ENCODE peak calls at places on chromosomes 12 and 14, in six cellular contexts. One of them, this sample, is unnamed.

GRCh38 chr12:75623631-75624118 is 112.3 kb upstream of the KRR1 start:
- DNase-seq in mesothelial cell of epicardium: no peak
- DNase-seq in breast epithelium: no peak
- DNase-seq in left lobe of liver: no peak
- DNase-seq in progenitor cell of endocrine pancreas: no peak
- DNase-seq in mucosa of gallbladder: no peak
- DNase-seq in this sample: no peak

GRCh38 chr14:95265106-95266094 is 54.3 kb downstream of the CLMN start:
- DNase-seq in mesothelial cell of epicardium: no peak
- DNase-seq in breast epithelium: no peak
- DNase-seq in left lobe of liver: no peak
- DNase-seq in progenitor cell of endocrine pancreas: no peak
- DNase-seq in mucosa of gallbladder: peak; percentile 73
- DNase-seq in this sample: peak; percentile 16

GRCh38 chr12:3607039-3607719 is 116.2 kb downstream of the PRMT8 start:
- DNase-seq in mesothelial cell of epicardium: no peak
- DNase-seq in breast epithelium: no peak
- DNase-seq in left lobe of liver: no peak
- DNase-seq in progenitor cell of endocrine pancreas: no peak
- DNase-seq in mucosa of gallbladder: no peak
- DNase-seq in this sample: no peak

GRCh38 chr14:52052991-52053390 is 15.9 kb downstream of the NID2 start:
- DNase-seq in mesothelial cell of epicardium: no peak
- DNase-seq in breast epithelium: no peak
- DNase-seq in left lobe of liver: no peak
- DNase-seq in progenitor cell of endocrine pancreas: no peak
- DNase-seq in mucosa of gallbladder: no peak
- DNase-seq in this sample: no peak

GRCh38 chr12:92561543-92561899 is 141.3 kb upstream of the PLEKHG7 start:
- DNase-seq in mesothelial cell of epicardium: no peak
- DNase-seq in breast epithelium: no peak
- DNase-seq in left lobe of liver: peak; percentile 80
- DNase-seq in progenitor cell of endocrine pancreas: no peak
- DNase-seq in mucosa of gallbladder: peak; percentile 84
- DNase-seq in this sample: peak; percentile 16

GRCh38 chr12:49126852-49127763 is 4.1 kb downstream of the TUBA1B start:
- DNase-seq in mesothelial cell of epicardium: no peak
- DNase-seq in breast epithelium: no peak
- DNase-seq in left lobe of liver: no peak
- DNase-seq in progenitor cell of endocrine pancreas: no peak
- DNase-seq in mucosa of gallbladder: no peak
- DNase-seq in this sample: no peak

GRCh38 chr12:109625131-109625559 is 51.6 kb downstream of the MVK start:
- DNase-seq in mesothelial cell of epicardium: no peak
- DNase-seq in breast epithelium: no peak
- DNase-seq in left lobe of liver: no peak
- DNase-seq in progenitor cell of endocrine pancreas: no peak
- DNase-seq in mucosa of gallbladder: no peak
- DNase-seq in this sample: no peak

GRCh38 chr12:49058366-49059062 is 2.1 kb downstream of the KMT2D start:
- DNase-seq in mesothelial cell of epicardium: no peak
- DNase-seq in breast epithelium: no peak
- DNase-seq in left lobe of liver: no peak
- DNase-seq in progenitor cell of endocrine pancreas: no peak
- DNase-seq in mucosa of gallbladder: no peak
- DNase-seq in this sample: no peak

GRCh38 chr12:20268121-20268732 is 100.1 kb upstream of the PDE3A start:
- DNase-seq in mesothelial cell of epicardium: no peak
- DNase-seq in breast epithelium: no peak
- DNase-seq in left lobe of liver: no peak
- DNase-seq in progenitor cell of endocrine pancreas: no peak
- DNase-seq in mucosa of gallbladder: no peak
- DNase-seq in this sample: no peak

GRCh38 chr12:92384571-92384970 is 238.9 kb upstream of the BTG1 start:
- DNase-seq in mesothelial cell of epicardium: no peak
- DNase-seq in breast epithelium: no peak
- DNase-seq in left lobe of liver: no peak
- DNase-seq in progenitor cell of endocrine pancreas: no peak
- DNase-seq in mucosa of gallbladder: no peak
- DNase-seq in this sample: no peak

GRCh38 chr12:50220357-50221061 is 53.3 kb upstream of the CERS5 start:
- DNase-seq in mesothelial cell of epicardium: no peak
- DNase-seq in breast epithelium: no peak
- DNase-seq in left lobe of liver: no peak
- DNase-seq in progenitor cell of endocrine pancreas: no peak
- DNase-seq in mucosa of gallbladder: no peak
- DNase-seq in this sample: peak; percentile 4

GRCh38 chr14:86462193-86462592 is 932.2 kb downstream of the FLRT2 start:
- DNase-seq in mesothelial cell of epicardium: no peak
- DNase-seq in breast epithelium: no peak
- DNase-seq in left lobe of liver: no peak
- DNase-seq in progenitor cell of endocrine pancreas: no peak
- DNase-seq in mucosa of gallbladder: no peak
- DNase-seq in this sample: no peak

GRCh38 chr14:55807059-55807499 is 227.1 kb downstream of the KTN1 start:
- DNase-seq in mesothelial cell of epicardium: peak; percentile 63
- DNase-seq in breast epithelium: peak; percentile 68
- DNase-seq in left lobe of liver: peak; percentile 79
- DNase-seq in progenitor cell of endocrine pancreas: no peak
- DNase-seq in mucosa of gallbladder: peak; percentile 96
- DNase-seq in this sample: peak; percentile 31

GRCh38 chr12:76014007-76014406 is 17.6 kb downstream of the PHLDA1 start:
- DNase-seq in mesothelial cell of epicardium: no peak
- DNase-seq in breast epithelium: no peak
- DNase-seq in left lobe of liver: no peak
- DNase-seq in progenitor cell of endocrine pancreas: no peak
- DNase-seq in mucosa of gallbladder: no peak
- DNase-seq in this sample: no peak

GRCh38 chr12:693937-694533 is 30.8 kb upstream of the NINJ2 start:
- DNase-seq in mesothelial cell of epicardium: no peak
- DNase-seq in breast epithelium: no peak
- DNase-seq in left lobe of liver: no peak
- DNase-seq in progenitor cell of endocrine pancreas: no peak
- DNase-seq in mucosa of gallbladder: no peak
- DNase-seq in this sample: no peak

GRCh38 chr12:122023339-122024131 is 1.9 kb downstream of the BCL7A start:
- DNase-seq in mesothelial cell of epicardium: peak; percentile 57
- DNase-seq in breast epithelium: peak; percentile 66
- DNase-seq in left lobe of liver: peak; percentile 94
- DNase-seq in progenitor cell of endocrine pancreas: peak; percentile 26
- DNase-seq in mucosa of gallbladder: peak; percentile 80
- DNase-seq in this sample: peak; percentile 21

GRCh38 chr14:74982661-74983060 is 20.1 kb upstream of the EIF2B2 start:
- DNase-seq in mesothelial cell of epicardium: no peak
- DNase-seq in breast epithelium: no peak
- DNase-seq in left lobe of liver: no peak
- DNase-seq in progenitor cell of endocrine pancreas: no peak
- DNase-seq in mucosa of gallbladder: no peak
- DNase-seq in this sample: no peak

GRCh38 chr12:5912437-5913334 is 32.4 kb downstream of the ANO2 start:
- DNase-seq in mesothelial cell of epicardium: no peak
- DNase-seq in breast epithelium: no peak
- DNase-seq in left lobe of liver: no peak
- DNase-seq in progenitor cell of endocrine pancreas: no peak
- DNase-seq in mucosa of gallbladder: no peak
- DNase-seq in this sample: no peak

This sample was measured in thoracic aorta.